ENCODE peak calls at places on chromosomes 13 and 19, in four cellular contexts. M is endodermal cell, G is T-helper 2 cell, D is T-cell. U is an unnamed sample.

GRCh38 chr19:42175952-42176648 is 41.4 kb downstream of the DEDD2 start:
- DNase-seq in M (peak; percentile 65), G (no peak), D (no peak), U (no peak)

GRCh38 chr19:42066075-42066754 is 3.8 kb downstream of the GRIK5 start:
- DNase-seq in G (no peak), M (peak; percentile 81), D (no peak), U (no peak)

GRCh38 chr13:95754069-95754468 is 77.1 kb downstream of the DNAJC3 start:
- DNase-seq in G (no peak), D (no peak), M (no peak), U (no peak)

GRCh38 chr19:28486934-28487333 is 726.0 kb downstream of the UQCRFS1 start:
- DNase-seq in D (no peak), M (no peak), G (no peak), U (no peak)

GRCh38 chr13:60261432-60262351 is 98.0 kb upstream of the DIAPH3 start:
- DNase-seq in M (peak; percentile 78), G (no peak), D (no peak), U (no peak)

GRCh38 chr13:99995503-99996176 is 14.1 kb downstream of the ZIC2 start:
- DNase-seq in M (peak; percentile 68), G (no peak), D (no peak), U (no peak)

GRCh38 chr13:39144941-39145533 is 106.8 kb downstream of the NHLRC3 start:
- DNase-seq in D (no peak), G (no peak), M (peak; percentile 83), U (no peak)

GRCh38 chr13:34698953-34699352 is 243.1 kb upstream of the NBEA start:
- DNase-seq in G (no peak), D (no peak), M (no peak), U (no peak)

GRCh38 chr13:110680852-110681251 is 25.1 kb downstream of the CARS2 start:
- DNase-seq in D (no peak), M (peak; percentile 81), G (no peak), U (no peak)

GRCh38 chr19:33683881-33684549 is 62.3 kb downstream of the CHST8 start:
- DNase-seq in D (no peak), G (no peak), M (peak; percentile 95), U (peak; percentile 27)

GRCh38 chr19:48445256-48445605 is 552 bp upstream of the GRWD1 start:
- DNase-seq in G (no peak), M (peak; percentile 80), D (no peak), U (no peak)

GRCh38 chr19:4889034-4889825 is 13.5 kb downstream of the ARRDC5 start:
- DNase-seq in G (no peak), M (no peak), D (no peak), U (no peak)

GRCh38 chr19:50728084-50728737 is 5.0 kb downstream of the CLEC11A start:
- DNase-seq in M (peak; percentile 99), G (no peak), D (peak; percentile 61), U (peak; percentile 89)

GRCh38 chr19:18839465-18840287 is 7.9 kb downstream of the UPF1 start:
- DNase-seq in G (no peak), M (peak; percentile 59), D (no peak), U (no peak)

GRCh38 chr19:17982430-17982829 is 15.5 kb downstream of the KCNN1 start:
- DNase-seq in G (no peak), M (no peak), D (no peak), U (no peak)

GRCh38 chr13:59873856-59874255 is 289.9 kb downstream of the DIAPH3 start:
- DNase-seq in G (no peak), D (no peak), M (no peak), U (no peak)

GRCh38 chr19:46035546-46035945 is 5.3 kb downstream of the IGFL4 start:
- DNase-seq in G (no peak), D (no peak), M (no peak), U (no peak)

GRCh38 chr19:11322269-11323024 is 17.0 kb downstream of the RAB3D start:
- DNase-seq in D (no peak), G (no peak), M (no peak), U (no peak)

GRCh38 chr13:36848228-36848982 is 29.4 kb downstream of the RFXAP start:
- DNase-seq in M (peak; percentile 60), D (no peak), G (no peak), U (no peak)

GRCh38 chr13:77595166-77595810 is 59.8 kb downstream of the SCEL start:
- DNase-seq in M (no peak), G (no peak), D (no peak), U (no peak)

GRCh38 chr19:55383279-55383788 is 758 bp downstream of the TMEM238 start:
- DNase-seq in G (no peak), D (no peak), M (peak; percentile 74), U (no peak)

GRCh38 chr13:71309905-71310304 is 557.1 kb downstream of the DACH1 start:
- DNase-seq in D (no peak), M (no peak), G (no peak), U (no peak)

GRCh38 chr19:58325623-58326022 is 1.2 kb upstream of the ZSCAN22 start:
- DNase-seq in M (no peak), D (no peak), G (no peak), U (no peak)

GRCh38 chr13:27679896-27680295 is 58.2 kb downstream of the POLR1D start:
- DNase-seq in D (no peak), M (no peak), G (no peak), U (no peak)

GRCh38 chr13:98999635-98999952 is 21.7 kb upstream of the DOCK9 start:
- DNase-seq in M (peak; percentile 21), G (no peak), D (no peak), U (no peak)

U was measured in CD14-positive monocyte.